ENCODE peak calls at places on chromosomes 6 and 20, in four cellular contexts. J is heart left ventricle; N is neural crest cell; U is CD8-positive, alpha-beta T cell. M is an unnamed sample.

GRCh38 chr6:5054427-5054873 is 30.7 kb upstream of the PPP1R3G start:
- DNase-seq in J (no peak), N (no peak), U (no peak), M (no peak)

GRCh38 chr6:67433124-67433523 is 1202.0 kb upstream of the ADGRB3 start:
- DNase-seq in J (no peak), N (no peak), U (no peak), M (no peak)

GRCh38 chr6:11496152-11497060 is 41.1 kb upstream of the TMEM170B start:
- DNase-seq in J (no peak), N (peak), U (peak), M (peak)

GRCh38 chr20:12627485-12627884 is 381.3 kb upstream of the SPTLC3 start:
- DNase-seq in J (no peak), N (no peak), U (no peak), M (no peak)

GRCh38 chr6:170051229-170052172 is 239.4 kb downstream of the DLL1 start:
- DNase-seq in J (no peak), N (no peak), U (no peak), M (no peak)

GRCh38 chr6:149249370-149250357 is 67.8 kb upstream of the TAB2 start:
- DNase-seq in J (no peak), N (no peak), U (no peak), M (no peak)

GRCh38 chr6:148179786-148180185 is 162.9 kb upstream of the SASH1 start:
- DNase-seq in J (no peak), N (peak), U (no peak), M (no peak)

GRCh38 chr20:57593134-57593886 is 26.9 kb downstream of the ZBP1 start:
- DNase-seq in J (no peak), N (no peak), U (no peak), M (no peak)

GRCh38 chr6:142728367-142728766 is 216.6 kb downstream of the HIVEP2 start:
- DNase-seq in J (no peak), N (no peak), U (no peak), M (no peak)

GRCh38 chr6:24666616-24667377 is at the start of the genes ACOT13 and TDP2:
- DNase-seq in J (peak), N (peak), U (peak), M (peak)

GRCh38 chr6:131116755-131117360 is 18.4 kb upstream of the AKAP7 start:
- DNase-seq in J (no peak), N (no peak), U (peak), M (no peak)

GRCh38 chr6:163387317-163387716 is 27.2 kb upstream of the QKI start:
- DNase-seq in J (no peak), N (no peak), U (no peak), M (no peak)

GRCh38 chr20:49948178-49948577 is 12.0 kb downstream of the RNF114 start:
- DNase-seq in J (no peak), N (no peak), U (no peak), M (no peak)

GRCh38 chr6:117960906-117961700 is 54.0 kb downstream of the SLC35F1 start:
- DNase-seq in J (no peak), N (no peak), U (no peak), M (no peak)

GRCh38 chr6:157054531-157054979 is 268.8 kb downstream of the TMEM242 start:
- DNase-seq in J (no peak), N (no peak), U (peak), M (no peak)

GRCh38 chr20:41599699-41600104 is 18.5 kb downstream of the CHD6 start:
- DNase-seq in J (no peak), N (no peak), U (no peak), M (no peak)

GRCh38 chr20:45402946-45403345 is 5.1 kb upstream of the DBNDD2 start:
- DNase-seq in J (no peak), N (no peak), U (no peak), M (no peak)

GRCh38 chr20:10644458-10645204 is 29.2 kb downstream of the JAG1 start:
- DNase-seq in J (no peak), N (no peak), U (no peak), M (no peak)

GRCh38 chr20:48298851-48299484 is 513.7 kb upstream of the SULF2 start:
- DNase-seq in J (no peak), N (no peak), U (no peak), M (no peak)

GRCh38 chr6:106540907-106541306 is 88.4 kb downstream of the RTN4IP1 start:
- DNase-seq in J (no peak), N (no peak), U (no peak), M (no peak)

GRCh38 chr20:40966103-40966502 is 62.5 kb upstream of the TOP1 start:
- DNase-seq in J (no peak), N (no peak), U (no peak), M (no peak)

GRCh38 chr6:168648730-168649129 is 207.7 kb downstream of the SMOC2 start:
- DNase-seq in J (no peak), N (no peak), U (no peak), M (no peak)

GRCh38 chr6:166284640-166285039 is 23.6 kb downstream of the PRR18 start:
- DNase-seq in J (no peak), N (no peak), U (no peak), M (no peak)

GRCh38 chr20:54491443-54491842 is 16.1 kb downstream of the DOK5 start:
- DNase-seq in J (no peak), N (no peak), U (no peak), M (no peak)

GRCh38 chr6:20463396-20463795 is 61.7 kb downstream of the E2F3 start:
- DNase-seq in J (no peak), N (no peak), U (no peak), M (no peak)

GRCh38 chr20:50467618-50468373 is 42.4 kb upstream of the PTPN1 start:
- DNase-seq in J (no peak), N (peak), U (no peak), M (no peak)

GRCh38 chr6:150269857-150270223 is 99.0 kb upstream of the IYD start:
- DNase-seq in J (no peak), N (no peak), U (no peak), M (no peak)

GRCh38 chr6:30097902-30098606 is 14.8 kb downstream of the TRIM31 start:
- DNase-seq in J (no peak), N (no peak), U (no peak), M (no peak)

GRCh38 chr6:169250660-169251059 is 3.0 kb downstream of the THBS2 start:
- DNase-seq in J (no peak), N (no peak), U (no peak), M (no peak)

GRCh38 chr6:90859612-90860011 is 272.7 kb upstream of the MAP3K7 start:
- DNase-seq in J (no peak), N (no peak), U (no peak), M (no peak)

GRCh38 chr20:3727333-3728035 is 5.0 kb upstream of the HSPA12B start:
- DNase-seq in J (peak), N (no peak), U (no peak), M (no peak)

GRCh38 chr6:49570474-49571079 is 20.1 kb downstream of the C6orf141 start:
- DNase-seq in J (no peak), N (no peak), U (no peak), M (no peak)

GRCh38 chr20:10501377-10501776 is 66.3 kb downstream of the SLX4IP start:
- DNase-seq in J (no peak), N (no peak), U (peak), M (peak)

GRCh38 chr6:64459411-64459810 is 823.8 kb downstream of the PHF3 start:
- DNase-seq in J (no peak), N (no peak), U (no peak), M (no peak)

GRCh38 chr20:602357-602970 is 7.6 kb downstream of the TCF15 start:
- DNase-seq in J (peak), N (no peak), U (no peak), M (no peak)

GRCh38 chr6:138275976-138276375 is 57.7 kb upstream of the PBOV1 start:
- DNase-seq in J (no peak), N (no peak), U (no peak), M (no peak)
- TF ChIP-seq CTCF in J (no peak), N (no peak), U (no peak), M (no peak)

GRCh38 chr6:135411339-135411738 is 86.2 kb downstream of the AHI1 start:
- DNase-seq in J (no peak), N (no peak), U (no peak), M (no peak)
- TF ChIP-seq CTCF in J (no peak), N (peak), U (no peak), M (peak)

DNA sequence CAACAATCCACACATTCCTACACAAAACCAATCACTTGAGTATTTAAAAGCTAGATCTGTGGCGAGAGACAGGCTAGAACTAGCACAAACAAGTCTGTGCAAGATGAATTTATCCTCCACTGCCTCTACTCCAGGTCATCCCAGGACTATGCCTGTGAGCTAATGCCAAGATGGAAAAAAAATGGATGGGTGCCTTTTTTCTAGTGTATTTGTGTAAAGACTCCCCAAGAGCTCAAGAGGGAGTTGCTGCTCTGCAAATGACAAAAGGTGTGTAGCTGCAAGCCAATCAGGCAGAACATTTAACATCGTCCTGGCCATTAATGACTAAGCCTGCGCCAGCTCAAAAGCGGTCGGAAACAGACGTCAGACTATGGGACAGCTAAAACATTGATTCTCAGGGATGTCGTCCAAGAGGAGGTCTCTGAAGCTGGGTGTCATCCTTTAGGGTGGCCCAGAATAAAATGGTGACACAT is 21.9 kb downstream of the ATXN1 start:
- DNase-seq in J (no peak), N (no peak), U (no peak), M (no peak)
- TF ChIP-seq CTCF in J (no peak), N (no peak), U (no peak), M (no peak)

DNA sequence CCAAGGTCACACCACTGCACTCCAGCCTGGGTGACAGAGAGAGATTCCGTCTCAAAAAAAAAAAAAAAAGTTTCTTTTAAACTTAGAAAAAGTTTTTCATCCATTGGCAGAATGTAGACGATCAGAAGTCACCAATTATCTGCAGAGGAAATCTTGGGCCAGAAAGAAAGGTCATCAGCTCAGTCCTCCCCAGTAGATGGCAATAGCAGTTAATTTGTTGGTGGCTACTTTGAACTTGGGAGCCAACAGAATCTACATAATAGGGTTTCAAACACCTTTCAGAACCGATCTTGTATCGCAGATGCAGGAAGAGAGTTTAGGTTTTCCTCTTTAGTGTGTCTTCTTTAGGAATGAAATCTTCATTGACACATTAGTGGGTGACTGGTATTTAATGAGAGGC is 41.7 kb downstream of the LBP start:
- DNase-seq in J (no peak), N (no peak), U (no peak), M (no peak)
- TF ChIP-seq CTCF in J (no peak), N (no peak), U (no peak), M (no peak)

M was measured in CD14-positive monocyte.